ENCODE peak calls at places on chromosomes 12 and 14, in ten cellular contexts. S is stimulated activated CD4-positive, alpha-beta T cell treated with anti-CD3 and anti-CD28 coated beads, Interleukin-4, amount 100 ng/mL, for 24 hours; O is C1 segment of cervical spinal cord; B is adipocyte; W is HTR-8/SVneo; G is HuH-7.5; E is T-helper 17 cell; L is Calu3; F is body of pancreas; A is AG08395. X is an unnamed sample.

GRCh38 chr14:61355892-61356325 is 34.5 kb downstream of the PRKCH start:
- DNase-seq in O (no peak), B (no peak), L (peak), E (no peak), S (peak), G (peak), F (peak), W (peak), A (peak), X (peak)

GRCh38 chr14:63474844-63475243 is 68.3 kb downstream of the PPP2R5E start:
- DNase-seq in S (no peak), F (no peak), W (no peak), G (no peak), A (no peak), O (no peak), B (no peak), L (no peak), E (no peak), X (no peak)

GRCh38 chr12:30437616-30438015 is 258.1 kb downstream of the IPO8 start:
- DNase-seq in O (no peak), B (peak), F (no peak), W (no peak), S (no peak), L (no peak), G (no peak), E (no peak), A (no peak), X (no peak)

GRCh38 chr14:104868060-104868740 is 3.1 kb downstream of the CEP170B start:
- DNase-seq in B (no peak), L (no peak), E (no peak), A (no peak), G (no peak), F (peak), S (no peak), W (no peak), O (no peak), X (no peak)

GRCh38 chr14:104082807-104083206 is 2.7 kb upstream of the ASPG start:
- DNase-seq in B (no peak), L (no peak), F (peak), S (no peak), E (no peak), G (no peak), W (no peak), A (no peak), O (no peak), X (no peak)

GRCh38 chr12:15928345-15928744 is 17.2 kb downstream of the DERA start:
- DNase-seq in L (no peak), W (peak), G (no peak), O (no peak), E (no peak), A (peak), S (no peak), F (no peak), B (peak), X (peak)

GRCh38 chr12:3527181-3527580 is 36.2 kb downstream of the PRMT8 start:
- DNase-seq in F (no peak), B (peak), G (no peak), W (peak), O (no peak), E (no peak), A (no peak), L (no peak), S (no peak), X (peak)

GRCh38 chr14:24673534-24674203 is 39.7 kb upstream of the GZMB start:
- DNase-seq in W (no peak), L (no peak), F (no peak), S (peak), G (no peak), A (no peak), E (peak), O (no peak), B (no peak), X (no peak)

GRCh38 chr12:89544730-89545184 is 18.9 kb upstream of the POC1B start:
- DNase-seq in B (peak), O (no peak), E (no peak), S (no peak), G (no peak), L (peak), A (peak), F (peak), W (no peak), X (no peak)

GRCh38 chr12:2641209-2641608 is 153.6 kb upstream of the FKBP4 start:
- DNase-seq in E (no peak), W (peak), G (no peak), O (no peak), B (peak), F (no peak), L (peak), A (peak), S (no peak), X (peak)

GRCh38 chr14:95292660-95293425 is 26.9 kb downstream of the CLMN start:
- DNase-seq in S (no peak), W (no peak), L (no peak), F (no peak), A (no peak), O (no peak), G (no peak), E (no peak), B (no peak), X (no peak)

GRCh38 chr14:63478437-63478852 is 64.7 kb downstream of the PPP2R5E start:
- DNase-seq in A (no peak), E (no peak), B (no peak), F (no peak), W (no peak), O (no peak), G (no peak), S (no peak), L (no peak), X (no peak)

GRCh38 chr12:106331594-106331993 is 26.0 kb upstream of the POLR3B start:
- DNase-seq in G (no peak), E (no peak), A (no peak), S (no peak), O (no peak), W (no peak), L (no peak), B (no peak), F (no peak), X (no peak)

GRCh38 chr12:105084251-105085250 is at the start of gene ALDH1L2:
- DNase-seq in B (peak), O (peak), A (peak), F (peak), S (peak), E (peak), W (peak), G (peak), L (peak), X (peak)

GRCh38 chr14:75333523-75334190 is 55.0 kb downstream of the FOS start:
- DNase-seq in A (no peak), F (no peak), E (no peak), S (peak), L (no peak), G (no peak), O (no peak), W (no peak), B (no peak), X (no peak)